ENCODE peak calls at places on chromosomes 12 and 14, in ten cellular contexts. E is foreskin fibroblast; F is sigmoid colon; W is Panc1; T is heart left ventricle; D is cardiac fibroblast; I is fibroblast of lung; S is CD8-positive, alpha-beta T cell; G is lower leg skin; K is activated B cell treated with CpG ODN at 0.5 μM for 24 hours. B is an unnamed sample.

GRCh38 chr12:42862055-42862454 is 272.5 kb upstream of the PRICKLE1 start:
- DNase-seq in I (no peak), G (no peak), T (no peak), S (no peak), D (no peak), W (no peak), E (peak; percentile 8), K (no peak), F (no peak), B (no peak)

GRCh38 chr12:132000286-132000872 is 50.6 kb downstream of the EP400 start:
- DNase-seq in D (no peak), E (no peak), W (no peak), K (no peak), S (no peak), G (no peak), I (no peak), F (no peak), T (no peak), B (no peak)

GRCh38 chr12:10179871-10180270 is 1.0 kb downstream of the TMEM52B start:
- DNase-seq in D (no peak), G (no peak), T (no peak), F (no peak), K (no peak), I (peak; percentile 52), W (no peak), E (peak; percentile 18), S (no peak), B (no peak)

GRCh38 chr14:38646391-38646790 is 390.5 kb upstream of the CLEC14A start:
- DNase-seq in F (no peak), G (no peak), I (no peak), E (no peak), S (no peak), K (no peak), T (no peak), W (no peak), D (no peak), B (no peak)

GRCh38 chr12:125766091-125766490 is 700.9 kb downstream of the AACS start:
- DNase-seq in E (no peak), W (no peak), F (no peak), I (no peak), D (no peak), G (no peak), T (no peak), S (no peak), K (no peak), B (no peak)

GRCh38 chr14:104332634-104333270 is 194.4 kb downstream of the KIF26A start:
- DNase-seq in G (peak; percentile 27), W (no peak), E (no peak), D (no peak), I (no peak), S (peak; percentile 32), K (no peak), F (peak; percentile 67), T (no peak), B (no peak)

GRCh38 chr14:19851365-19851764 is 23.6 kb upstream of the OR4K2 start:
- DNase-seq in I (no peak), G (no peak), W (no peak), D (no peak), T (no peak), K (no peak), E (no peak), S (no peak), F (no peak), B (no peak)

GRCh38 chr12:12474931-12475485 is 87.7 kb downstream of the DUSP16 start:
- DNase-seq in G (no peak), S (no peak), D (peak; percentile 15), K (no peak), W (no peak), I (no peak), T (no peak), E (peak; percentile 21), F (no peak), B (no peak)

GRCh38 chr14:104795781-104796681 is 483 bp upstream of the AKT1 start:
- DNase-seq in W (no peak), E (peak; percentile 82), S (peak; percentile 78), I (no peak), K (peak; percentile 58), G (no peak), F (no peak), D (peak; percentile 58), T (peak; percentile 74), B (peak; percentile 83)

GRCh38 chr12:125329239-125330238 is 264.3 kb downstream of the AACS start:
- DNase-seq in F (no peak), S (no peak), I (no peak), G (no peak), D (no peak), K (no peak), W (no peak), E (peak; percentile 21), T (no peak), B (no peak)

GRCh38 chr14:68307769-68308168 is 485.1 kb downstream of the ZFP36L1 start:
- DNase-seq in W (no peak), G (no peak), K (no peak), D (peak; percentile 36), T (no peak), I (peak; percentile 90), F (no peak), S (no peak), E (peak; percentile 77), B (peak; percentile 38)

GRCh38 chr12:129934977-129935376 is 31.2 kb upstream of the TMEM132D start:
- DNase-seq in D (no peak), K (no peak), W (no peak), G (no peak), E (no peak), T (no peak), F (no peak), I (no peak), S (no peak), B (no peak)

GRCh38 chr12:62400135-62400534 is 66.5 kb upstream of the MON2 start:
- DNase-seq in K (no peak), G (no peak), S (no peak), T (no peak), W (no peak), I (no peak), F (no peak), D (no peak), E (no peak), B (no peak)
- TF ChIP-seq CTCF in K (no peak), G (no peak), S (no peak), T (no peak), W (no peak), I (no peak), F (no peak), D (no peak), E (no peak), B (no peak)

DNA sequence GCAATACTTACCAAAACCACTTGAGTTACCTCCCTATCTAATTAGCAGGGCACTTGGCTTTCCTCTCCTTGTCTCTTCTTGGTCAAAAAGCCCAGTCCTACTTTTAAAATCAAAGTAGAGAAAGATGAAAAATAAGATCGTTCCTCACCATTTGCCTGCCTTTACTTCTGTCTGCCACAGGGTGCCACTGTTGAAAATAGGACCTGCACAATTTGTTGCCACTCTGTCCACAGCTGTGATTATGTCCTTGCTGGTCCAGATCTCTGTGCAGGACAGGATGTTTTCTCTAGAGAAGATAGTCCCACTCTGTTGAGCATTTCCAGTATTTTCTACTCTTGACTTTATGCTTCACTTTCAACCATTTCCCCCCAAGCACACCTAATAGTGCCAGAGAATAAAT is 179.9 kb downstream of the PDZRN4 start:
- DNase-seq in T (no peak), S (no peak), D (no peak), K (no peak), E (no peak), I (no peak), F (no peak), W (no peak), G (no peak), B (no peak)
- TF ChIP-seq CTCF in T (no peak), S (no peak), D (peak; percentile 15), K (no peak), E (peak; percentile 26), I (no peak), F (no peak), W (peak; percentile 31), G (no peak), B (peak; percentile 37)

DNA sequence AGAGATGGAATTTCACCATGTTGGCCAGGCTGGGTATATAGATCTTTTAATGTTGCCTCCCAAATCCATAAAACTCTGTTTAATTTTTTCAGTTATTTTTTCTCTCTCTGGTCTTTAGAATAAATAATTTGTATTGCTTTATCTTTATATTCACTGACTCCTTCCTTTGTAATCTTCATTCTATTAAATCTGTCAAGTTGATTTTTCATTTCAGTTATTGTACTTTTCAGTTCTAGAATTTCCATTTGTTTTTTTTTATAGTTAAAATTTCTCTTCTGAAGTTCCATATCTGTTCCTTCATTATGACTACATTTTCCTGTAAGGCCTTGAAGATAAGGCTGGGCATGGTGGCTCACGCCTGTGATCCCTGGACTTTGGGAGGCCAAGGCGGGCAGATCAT is 13.6 kb upstream of the SPPL3 start:
- DNase-seq in D (no peak), I (no peak), K (no peak), W (no peak), S (no peak), G (no peak), E (no peak), T (no peak), F (no peak), B (no peak)
- TF ChIP-seq CTCF in D (no peak), I (no peak), K (no peak), W (no peak), S (no peak), G (no peak), E (no peak), T (no peak), F (no peak), B (no peak)

GRCh38 chr12:49982246-49983229 is 9.8 kb downstream of the AQP6 start:
- DNase-seq in D (no peak), K (no peak), E (peak; percentile 73), G (no peak), S (no peak), T (no peak), F (no peak), W (no peak), I (no peak), B (no peak)

GRCh38 chr12:49984960-49985359 is 12.2 kb downstream of the AQP6 start:
- DNase-seq in E (no peak), G (no peak), W (no peak), I (no peak), S (no peak), F (no peak), D (no peak), K (no peak), T (no peak), B (no peak)

GRCh38 chr12:49984476-49984890 is 11.7 kb downstream of the AQP6 start:
- DNase-seq in E (peak; percentile 35), W (no peak), S (no peak), I (no peak), F (no peak), T (no peak), D (no peak), K (no peak), G (no peak), B (no peak)

GRCh38 chr12:49985981-49986380 is 13.2 kb downstream of the AQP6 start:
- DNase-seq in T (no peak), F (no peak), D (no peak), E (peak; percentile 57), G (no peak), W (no peak), I (no peak), K (no peak), S (no peak), B (no peak)

DNA sequence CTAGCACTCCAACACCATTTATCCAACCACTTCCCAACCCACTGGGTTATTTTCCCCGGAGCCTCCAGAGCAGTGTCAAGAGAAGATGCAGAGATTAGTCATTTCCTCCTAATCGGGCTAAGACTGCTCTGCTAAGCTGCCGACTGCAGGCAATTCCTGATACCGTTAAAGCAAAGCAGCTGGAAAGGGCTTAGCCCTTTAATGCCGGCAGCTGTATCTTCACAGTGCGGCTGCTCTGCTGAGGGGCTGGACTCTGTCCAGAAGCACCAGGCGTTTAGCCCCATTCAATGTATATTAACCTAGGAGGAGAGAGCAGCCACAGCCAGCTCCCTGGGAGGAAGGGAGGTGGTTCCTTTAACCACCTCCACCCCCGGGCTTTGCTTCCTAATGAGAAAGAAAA is 11.1 kb downstream of the AQP6 start:
- DNase-seq in K (no peak), E (peak; percentile 95), T (no peak), D (peak; percentile 89), F (no peak), I (peak; percentile 87), W (no peak), S (no peak), G (no peak), B (peak; percentile 78)
- TF ChIP-seq CTCF in K (no peak), E (no peak), T (no peak), D (peak; percentile 16), F (no peak), I (no peak), W (no peak), S (no peak), G (no peak), B (no peak)

B was measured in hepatocyte.